ENCODE peak calls at places on chromosome 17, in six cellular contexts. One of them, this sample, is unnamed.

GRCh38 chr17:4721203-4722135 is 9.8 kb upstream of the MED11 start:
- DNase-seq in K562: peak; percentile 73
- DNase-seq in GM12878: no peak
- DNase-seq in H1: no peak
- DNase-seq in HepG2: peak; percentile 95
- DNase-seq in A549: peak; percentile 85
- DNase-seq in this sample: peak; percentile 48

GRCh38 chr17:7856081-7856791 is 1.1 kb downstream of the NAA38 start:
- DNase-seq in K562: no peak
- DNase-seq in H1: peak; percentile 52
- DNase-seq in GM12878: no peak
- DNase-seq in HepG2: no peak
- DNase-seq in A549: no peak
- DNase-seq in this sample: no peak

GRCh38 chr17:73191443-73192218 is 1.2 kb upstream of the COG1 start:
- DNase-seq in A549: peak; percentile 87
- DNase-seq in K562: peak; percentile 61
- DNase-seq in GM12878: no peak
- DNase-seq in HepG2: peak; percentile 77
- DNase-seq in H1: peak; percentile 70
- DNase-seq in this sample: peak; percentile 80

GRCh38 chr17:81043725-81044427 is 8.9 kb downstream of the BAIAP2 start:
- DNase-seq in A549: peak; percentile 50
- DNase-seq in HepG2: peak; percentile 94
- DNase-seq in GM12878: no peak
- DNase-seq in K562: no peak
- DNase-seq in H1: no peak
- DNase-seq in this sample: peak; percentile 71

GRCh38 chr17:57577751-57578607 is 167.1 kb downstream of the CCDC182 start:
- DNase-seq in A549: no peak
- DNase-seq in GM12878: no peak
- DNase-seq in HepG2: peak; percentile 95
- DNase-seq in H1: no peak
- DNase-seq in K562: no peak
- DNase-seq in this sample: no peak

GRCh38 chr17:58487589-58488427 is at the start of gene HSF5:
- DNase-seq in GM12878: no peak
- DNase-seq in A549: no peak
- DNase-seq in H1: peak; percentile 66
- DNase-seq in HepG2: no peak
- DNase-seq in K562: no peak
- DNase-seq in this sample: no peak

GRCh38 chr17:41527076-41528023 is 758 bp downstream of the KRT19 start:
- DNase-seq in H1: peak; percentile 73
- DNase-seq in A549: no peak
- DNase-seq in HepG2: no peak
- DNase-seq in K562: peak; percentile 73
- DNase-seq in GM12878: no peak
- DNase-seq in this sample: no peak

GRCh38 chr17:41650794-41651624 is 26.6 kb upstream of the KRT17 start:
- DNase-seq in K562: no peak
- DNase-seq in GM12878: no peak
- DNase-seq in A549: no peak
- DNase-seq in H1: no peak
- DNase-seq in HepG2: no peak
- DNase-seq in this sample: no peak

GRCh38 chr17:5585814-5586558 is 1.7 kb upstream of the NLRP1 start:
- DNase-seq in GM12878: peak; percentile 51
- DNase-seq in A549: no peak
- DNase-seq in HepG2: no peak
- DNase-seq in K562: peak; percentile 5
- DNase-seq in H1: no peak
- DNase-seq in this sample: no peak

GRCh38 chr17:32516450-32516849 is 29.7 kb downstream of the CDK5R1 start:
- DNase-seq in HepG2: no peak
- DNase-seq in GM12878: no peak
- DNase-seq in K562: no peak
- DNase-seq in H1: no peak
- DNase-seq in A549: no peak
- DNase-seq in this sample: no peak

GRCh38 chr17:29623283-29623647 is 553 bp upstream of the CORO6 start:
- DNase-seq in A549: no peak
- DNase-seq in K562: no peak
- DNase-seq in H1: no peak
- DNase-seq in GM12878: no peak
- DNase-seq in HepG2: no peak
- DNase-seq in this sample: no peak

GRCh38 chr17:19290047-19290705 is 53.0 kb downstream of the EPN2 start:
- DNase-seq in K562: no peak
- DNase-seq in H1: no peak
- DNase-seq in HepG2: no peak
- DNase-seq in A549: no peak
- DNase-seq in GM12878: no peak
- DNase-seq in this sample: no peak

GRCh38 chr17:3804503-3804931 is 3.5 kb upstream of the ITGAE start:
- DNase-seq in K562: no peak
- DNase-seq in A549: no peak
- DNase-seq in HepG2: peak; percentile 58
- DNase-seq in H1: no peak
- DNase-seq in GM12878: peak; percentile 63
- DNase-seq in this sample: no peak

GRCh38 chr17:50071692-50072091 is 15.8 kb downstream of the ITGA3 start:
- DNase-seq in H1: no peak
- DNase-seq in GM12878: no peak
- DNase-seq in A549: no peak
- DNase-seq in HepG2: no peak
- DNase-seq in K562: no peak
- DNase-seq in this sample: no peak

GRCh38 chr17:58232707-58233156 is 5.7 kb upstream of the LPO start:
- DNase-seq in GM12878: peak; percentile 87
- DNase-seq in H1: no peak
- DNase-seq in HepG2: no peak
- DNase-seq in A549: no peak
- DNase-seq in K562: peak; percentile 57
- DNase-seq in this sample: no peak

GRCh38 chr17:29956225-29956624 is 14.8 kb downstream of the EFCAB5 start:
- DNase-seq in H1: no peak
- DNase-seq in HepG2: no peak
- DNase-seq in A549: no peak
- DNase-seq in GM12878: no peak
- DNase-seq in K562: no peak
- DNase-seq in this sample: no peak

GRCh38 chr17:3695723-3696411 is at the start of gene P2RX5:
- DNase-seq in H1: peak; percentile 79
- DNase-seq in K562: peak; percentile 57
- DNase-seq in GM12878: no peak
- DNase-seq in HepG2: no peak
- DNase-seq in A549: no peak
- DNase-seq in this sample: no peak

GRCh38 chr17:18920911-18921441 is 31.0 kb upstream of the SLC5A10 start:
- DNase-seq in GM12878: peak; percentile 66
- DNase-seq in A549: no peak
- DNase-seq in K562: no peak
- DNase-seq in HepG2: peak; percentile 32
- DNase-seq in H1: no peak
- DNase-seq in this sample: no peak

GRCh38 chr17:8212312-8213180 is 2.2 kb upstream of the AURKB start:
- DNase-seq in HepG2: peak; percentile 91
- DNase-seq in GM12878: no peak
- DNase-seq in H1: no peak
- DNase-seq in A549: no peak
- DNase-seq in K562: peak; percentile 18
- DNase-seq in this sample: no peak

GRCh38 chr17:15247891-15248529 is 17.1 kb downstream of the PMP22 start:
- DNase-seq in A549: peak; percentile 47
- DNase-seq in HepG2: no peak
- DNase-seq in GM12878: no peak
- DNase-seq in H1: no peak
- DNase-seq in K562: peak; percentile 11
- DNase-seq in this sample: no peak

GRCh38 chr17:45131616-45132301 is 556 bp downstream of the PLCD3 start:
- DNase-seq in GM12878: no peak
- DNase-seq in K562: peak; percentile 65
- DNase-seq in HepG2: no peak
- DNase-seq in A549: no peak
- DNase-seq in H1: peak; percentile 93
- DNase-seq in this sample: no peak

GRCh38 chr17:47948706-47949196 is 7.4 kb downstream of the PNPO start:
- DNase-seq in GM12878: no peak
- DNase-seq in H1: no peak
- DNase-seq in A549: peak; percentile 52
- DNase-seq in HepG2: peak; percentile 91
- DNase-seq in K562: no peak
- DNase-seq in this sample: no peak

DNA sequence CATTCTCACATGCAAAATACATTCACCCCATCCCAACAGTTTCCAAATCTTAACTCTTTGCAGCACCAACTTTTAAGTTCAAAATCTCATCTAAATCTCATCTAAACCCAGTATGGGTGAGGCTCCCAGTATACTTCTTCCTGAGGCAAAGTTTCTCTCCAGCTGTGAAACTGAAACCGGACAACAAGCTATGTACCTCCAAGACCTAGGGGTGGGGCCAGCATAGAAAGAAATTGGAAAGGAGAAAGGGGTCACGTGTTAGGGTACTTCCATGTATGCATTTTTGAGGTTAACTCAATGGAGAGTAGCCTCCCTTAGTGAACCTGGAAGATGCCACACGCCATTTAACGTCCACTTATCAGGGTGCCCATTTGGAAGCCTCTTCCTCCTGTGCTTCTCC is 23.9 kb upstream of the LRRC75A start:
- DNase-seq in GM12878: no peak
- DNase-seq in K562: no peak
- DNase-seq in A549: no peak
- DNase-seq in H1: no peak
- DNase-seq in HepG2: no peak
- DNase-seq in this sample: no peak
- H3K4me2 ChIP-seq in GM12878: no peak overlapping the region
- H3K4me2 ChIP-seq in K562: peak overlapping the region; percentile 50
- H3K4me2 ChIP-seq in A549: peak overlapping the region; percentile 77
- H3K4me2 ChIP-seq in H1: no peak overlapping the region
- H3K4me2 ChIP-seq in HepG2: no peak overlapping the region
- H3K4me2 ChIP-seq in this sample: peak overlapping the region; percentile 83

GRCh38 chr17:74466785-74467158 is 338 bp downstream of the CD300A start:
- DNase-seq in H1: no peak
- DNase-seq in HepG2: no peak
- DNase-seq in K562: no peak
- DNase-seq in GM12878: no peak
- DNase-seq in A549: no peak
- DNase-seq in this sample: no peak
- TF ChIP-seq MAX in H1: no peak
- TF ChIP-seq MAX in HepG2: no peak
- TF ChIP-seq MAX in K562: no peak
- TF ChIP-seq MAX in GM12878: no peak
- TF ChIP-seq MAX in A549: no peak
- TF ChIP-seq MAX in this sample: no peak

DNA sequence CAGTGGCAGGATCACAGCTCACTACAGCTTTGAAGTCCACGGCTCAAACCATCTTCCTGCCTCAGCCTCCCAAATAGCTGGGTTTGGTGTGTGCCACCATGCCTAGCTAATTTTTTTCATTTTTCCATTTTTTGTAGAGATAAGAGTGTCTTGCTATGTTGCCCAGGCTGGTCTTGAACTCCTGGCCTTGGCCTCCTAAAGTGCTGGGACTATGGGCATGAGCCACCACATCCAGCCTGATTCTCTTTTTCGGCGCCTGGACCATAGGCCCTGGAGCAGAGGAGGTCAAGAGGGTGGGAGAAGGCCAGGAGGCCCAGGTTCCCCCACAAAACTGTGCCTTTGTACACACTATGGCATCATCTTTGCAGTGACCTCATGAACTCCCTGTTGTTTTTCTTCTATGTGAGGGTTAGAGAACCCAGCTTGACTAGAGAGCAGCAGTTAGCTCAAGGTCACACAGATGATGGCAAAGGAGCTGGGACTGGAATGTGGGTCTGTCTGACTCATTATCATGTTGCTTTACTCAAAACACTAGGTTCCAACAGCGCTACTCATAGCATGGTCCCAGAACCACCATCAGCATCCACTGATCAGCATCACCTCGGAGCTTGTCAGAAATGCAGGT is 16.3 kb downstream of the SCN4A start:
- DNase-seq in H1: no peak
- DNase-seq in K562: no peak
- DNase-seq in HepG2: peak; percentile 90
- DNase-seq in GM12878: no peak
- DNase-seq in A549: no peak
- DNase-seq in this sample: no peak
- TF ChIP-seq CEBPB in H1: no peak
- TF ChIP-seq CEBPB in K562: no peak
- TF ChIP-seq CEBPB in HepG2: peak; percentile 21
- TF ChIP-seq CEBPB in GM12878: no peak
- TF ChIP-seq CEBPB in A549: no peak
- TF ChIP-seq CEBPB in this sample: no peak

GRCh38 chr17:75731086-75731715 is 9.9 kb downstream of the ITGB4 start:
- DNase-seq in K562: no peak
- DNase-seq in GM12878: no peak
- DNase-seq in HepG2: no peak
- DNase-seq in H1: no peak
- DNase-seq in A549: no peak
- DNase-seq in this sample: no peak

GRCh38 chr17:75729351-75729750 is 8.1 kb downstream of the ITGB4 start:
- DNase-seq in GM12878: no peak
- DNase-seq in K562: no peak
- DNase-seq in HepG2: no peak
- DNase-seq in A549: no peak
- DNase-seq in H1: no peak
- DNase-seq in this sample: no peak

GRCh38 chr17:75727391-75727790 is 6.1 kb downstream of the ITGB4 start:
- DNase-seq in H1: no peak
- DNase-seq in HepG2: no peak
- DNase-seq in GM12878: no peak
- DNase-seq in K562: no peak
- DNase-seq in A549: no peak
- DNase-seq in this sample: no peak

GRCh38 chr17:75731716-75732498 is 10.6 kb downstream of the ITGB4 start:
- DNase-seq in GM12878: no peak
- DNase-seq in HepG2: no peak
- DNase-seq in H1: no peak
- DNase-seq in A549: no peak
- DNase-seq in K562: no peak
- DNase-seq in this sample: no peak

DNA sequence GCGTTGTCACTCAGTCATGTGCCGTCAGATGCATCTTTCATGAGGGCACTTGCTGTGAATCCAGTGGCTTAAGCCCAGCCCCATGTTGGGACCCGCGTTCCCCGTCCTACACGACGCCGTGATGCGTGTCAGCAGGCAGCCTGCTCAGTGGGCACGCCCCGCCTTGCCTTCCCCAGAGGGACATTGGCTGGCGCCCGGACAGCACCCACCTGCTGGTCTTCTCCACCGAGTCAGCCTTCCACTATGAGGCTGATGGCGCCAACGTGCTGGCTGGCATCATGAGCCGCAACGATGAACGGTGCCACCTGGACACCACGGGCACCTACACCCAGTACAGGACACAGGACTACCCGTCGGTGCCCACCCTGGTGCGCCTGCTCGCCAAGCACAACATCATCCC is 8.8 kb downstream of the ITGB4 start:
- DNase-seq in A549: no peak
- DNase-seq in H1: no peak
- DNase-seq in K562: no peak
- DNase-seq in HepG2: no peak
- DNase-seq in GM12878: no peak
- DNase-seq in this sample: no peak
- H3K4me2 ChIP-seq in A549: no peak overlapping the region
- H3K4me2 ChIP-seq in H1: no peak overlapping the region
- H3K4me2 ChIP-seq in K562: no peak overlapping the region
- H3K4me2 ChIP-seq in HepG2: no peak overlapping the region
- H3K4me2 ChIP-seq in GM12878: no peak overlapping the region
- H3K4me2 ChIP-seq in this sample: no peak overlapping the region

This sample was measured in HCT116.